ENCODE peak calls at places on chromosomes 3 and 15, in seven cellular contexts. M is HepG2, G is SK-N-SH, W is K562, D is H1, S is HCT116, O is GM12878. U is an unnamed sample.

GRCh38 chr3:8555705-8556314 is 54.2 kb downstream of the LMCD1 start:
- DNase-seq in M (no peak), G (peak; percentile 61), W (no peak), D (no peak), S (no peak), O (no peak), U (no peak)

GRCh38 chr15:82540984-82541431 is 751 bp upstream of the RPS17 start:
- DNase-seq in M (no peak), G (peak; percentile 62), W (peak; percentile 41), D (no peak), S (no peak), O (no peak), U (no peak)

GRCh38 chr15:60780147-60780546 is 301.2 kb upstream of the ICE2 start:
- DNase-seq in M (no peak), G (no peak), W (no peak), D (no peak), S (no peak), O (no peak), U (no peak)

GRCh38 chr15:82730022-82730530 is 20.4 kb upstream of the AP3B2 start:
- DNase-seq in M (no peak), G (no peak), W (no peak), D (no peak), S (no peak), O (no peak), U (no peak)

GRCh38 chr3:73530030-73530411 is 94.7 kb downstream of the PDZRN3 start:
- DNase-seq in M (no peak), G (no peak), W (no peak), D (no peak), S (no peak), O (no peak), U (no peak)

GRCh38 chr3:187782008-187782407 is 36.7 kb upstream of the BCL6 start:
- DNase-seq in M (no peak), G (no peak), W (no peak), D (no peak), S (no peak), O (no peak), U (no peak)

GRCh38 chr15:89777821-89778380 is 1.8 kb downstream of the MESP2 start:
- DNase-seq in M (no peak), G (peak; percentile 67), W (no peak), D (no peak), S (no peak), O (no peak), U (no peak)

GRCh38 chr3:188760408-188760807 is 411.4 kb upstream of the TPRG1 start:
- DNase-seq in M (no peak), G (no peak), W (no peak), D (no peak), S (no peak), O (no peak), U (no peak)

GRCh38 chr3:45034612-45035252 is 8.6 kb downstream of the CLEC3B start:
- DNase-seq in M (no peak), G (no peak), W (no peak), D (no peak), S (no peak), O (no peak), U (no peak)

GRCh38 chr3:178794711-178795110 is 258.5 kb downstream of the KCNMB2 start:
- DNase-seq in M (no peak), G (no peak), W (no peak), D (no peak), S (no peak), O (no peak), U (no peak)

GRCh38 chr3:63706321-63707085 is 54.0 kb downstream of the SNTN start:
- DNase-seq in M (no peak), G (no peak), W (no peak), D (no peak), S (no peak), O (no peak), U (no peak)

GRCh38 chr15:40416056-40416455 is 10.5 kb downstream of the IVD start:
- DNase-seq in M (no peak), G (no peak), W (no peak), D (no peak), S (no peak), O (no peak), U (no peak)

GRCh38 chr15:49495993-49496747 is 73.1 kb downstream of the FGF7 start:
- DNase-seq in M (no peak), G (no peak), W (no peak), D (no peak), S (no peak), O (no peak), U (no peak)

GRCh38 chr3:16305121-16305541 is 40.1 kb downstream of the OXNAD1 start:
- DNase-seq in M (no peak), G (no peak), W (no peak), D (no peak), S (no peak), O (no peak), U (no peak)

GRCh38 chr3:163175970-163176369 is 1679.4 kb downstream of the OTOL1 start:
- DNase-seq in M (no peak), G (no peak), W (no peak), D (no peak), S (no peak), O (no peak), U (no peak)

GRCh38 chr3:53744351-53744750 is 101.9 kb downstream of the CHDH start:
- DNase-seq in M (no peak), G (peak; percentile 34), W (no peak), D (peak; percentile 7), S (no peak), O (no peak), U (peak; percentile 32)

GRCh38 chr3:84893211-84893610 is 65.6 kb upstream of the CADM2 start:
- DNase-seq in M (no peak), G (no peak), W (no peak), D (no peak), S (no peak), O (no peak), U (no peak)

GRCh38 chr3:45337839-45338470 is 50.4 kb upstream of the LARS2 start:
- DNase-seq in M (no peak), G (peak; percentile 65), W (no peak), D (no peak), S (no peak), O (no peak), U (no peak)

DNA sequence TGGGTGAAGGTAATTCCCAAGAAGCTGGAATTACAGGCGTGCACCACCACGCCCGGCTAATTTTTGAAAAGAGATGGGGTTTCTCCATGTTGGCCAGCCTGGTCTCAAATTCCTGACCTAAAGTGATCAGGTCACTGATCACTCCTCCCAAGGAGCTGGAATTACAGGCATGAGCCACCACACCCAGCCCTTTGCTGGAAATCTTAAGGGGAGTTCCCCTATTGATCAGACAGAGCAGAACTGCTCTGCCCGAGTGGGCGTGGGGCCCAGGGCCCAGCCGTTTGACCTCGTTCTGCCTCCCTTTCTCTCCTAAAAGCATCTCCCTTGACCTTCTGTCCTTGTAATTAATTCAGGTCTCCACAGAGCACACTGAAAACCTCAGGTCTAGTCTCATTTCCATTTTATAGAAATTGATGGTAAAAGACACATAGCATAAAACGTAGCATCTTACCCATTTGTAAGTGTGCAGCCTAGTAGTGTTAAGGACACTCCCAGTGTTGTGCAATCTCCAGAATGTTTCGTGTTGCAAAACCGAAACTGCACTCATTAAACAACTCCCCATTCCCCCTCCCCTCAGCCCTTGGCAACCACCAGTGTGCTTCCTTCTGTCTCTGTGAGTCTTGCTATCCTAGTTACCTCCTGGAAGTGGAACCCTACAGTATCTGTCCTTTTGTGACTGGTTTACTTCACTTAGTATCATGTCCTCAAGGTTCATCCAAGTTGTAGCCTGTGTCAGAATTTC is 89.3 kb downstream of the SLCO3A1 start:
- DNase-seq in M (peak; percentile 27), G (no peak), W (no peak), D (no peak), S (peak; percentile 28), O (no peak), U (no peak)
- TF ChIP-seq YY1 in M (no peak), G (no peak), W (no peak), D (no peak), S (no peak), O (no peak), U (no peak)

GRCh38 chr3:158709666-158710083 is 22.6 kb downstream of the RARRES1 start:
- DNase-seq in M (no peak), G (no peak), W (no peak), D (no peak), S (no peak), O (no peak), U (no peak)
- TF ChIP-seq YY1 in M (no peak), G (no peak), W (no peak), D (no peak), S (no peak), O (no peak), U (no peak)

DNA sequence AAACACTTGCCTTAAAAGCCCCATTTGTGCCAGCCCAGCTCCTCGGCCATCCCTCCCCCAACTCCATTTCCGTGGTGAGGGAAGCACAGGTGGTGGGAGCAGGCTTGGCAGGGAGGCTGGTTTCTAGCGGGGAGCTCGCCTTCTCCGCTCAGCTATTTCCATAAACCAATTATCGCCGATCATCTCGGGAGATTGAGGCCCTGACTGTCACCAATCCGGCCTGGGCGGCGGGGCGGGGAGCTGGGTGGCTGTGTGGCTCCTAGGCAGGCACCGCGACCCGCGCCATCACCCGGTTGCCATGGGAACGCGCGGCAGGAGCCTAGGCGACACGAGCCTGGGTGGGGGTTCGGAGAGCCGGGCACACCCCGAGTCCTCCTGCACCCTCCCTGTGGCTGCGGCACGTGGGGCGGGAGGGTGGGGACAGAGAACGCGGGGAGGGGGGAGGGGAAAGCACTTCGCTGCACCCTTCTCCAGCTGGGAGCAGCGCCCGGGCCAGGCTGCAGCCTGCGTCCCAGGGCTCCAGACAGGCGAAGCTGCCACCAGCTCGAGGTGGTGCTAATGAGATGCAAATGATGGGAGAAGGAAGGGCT is 9.3 kb downstream of the CCDC33 start:
- DNase-seq in M (no peak), G (peak; percentile 94), W (peak; percentile 27), D (no peak), S (no peak), O (no peak), U (no peak)
- TF ChIP-seq YY1 in M (no peak), G (no peak), W (no peak), D (peak; percentile 9), S (no peak), O (no peak), U (no peak)

GRCh38 chr3:168272343-168272984 is 176.7 kb upstream of the GOLIM4 start:
- DNase-seq in M (no peak), G (no peak), W (no peak), D (no peak), S (no peak), O (no peak), U (peak; percentile 68)
- TF ChIP-seq YY1 in M (no peak), G (no peak), W (no peak), D (no peak), S (no peak), O (no peak), U (no peak)

GRCh38 chr15:52012210-52012609 is 6.8 kb upstream of the MAPK6 start:
- DNase-seq in M (no peak), G (no peak), W (no peak), D (no peak), S (no peak), O (no peak), U (no peak)

GRCh38 chr15:52013151-52013791 is 5.7 kb upstream of the MAPK6 start:
- DNase-seq in M (no peak), G (no peak), W (peak; percentile 19), D (no peak), S (no peak), O (no peak), U (no peak)

GRCh38 chr15:52008698-52009434 is 10.2 kb upstream of the MAPK6 start:
- DNase-seq in M (peak; percentile 97), G (no peak), W (peak; percentile 19), D (no peak), S (no peak), O (peak; percentile 80), U (no peak)

GRCh38 chr15:52011711-52012144 is 7.3 kb upstream of the MAPK6 start:
- DNase-seq in M (peak; percentile 50), G (no peak), W (no peak), D (no peak), S (no peak), O (no peak), U (no peak)

GRCh38 chr15:52010633-52011595 is 8.1 kb upstream of the MAPK6 start:
- DNase-seq in M (peak; percentile 39), G (no peak), W (peak; percentile 20), D (no peak), S (peak; percentile 48), O (peak; percentile 68), U (no peak)
- TF ChIP-seq YY1 in M (no peak), G (no peak), W (no peak), D (no peak), S (no peak), O (no peak), U (no peak)

U was measured in NT2/D1.